ENCODE peak calls at places on chromosome 21, in seven cellular contexts. O is left ventricle myocardium inferior; Y is HFFc6; T is CD4-positive, alpha-beta T cell; A is neural crest cell; R is GM13976; E is fibroblast of lung. M is an unnamed sample.

GRCh38 chr21:46096596-46096981 is 1.3 kb upstream of the COL6A2 start:
- DNase-seq in A (no peak), R (peak), Y (no peak), T (no peak), E (no peak), O (no peak), M (no peak)

GRCh38 chr21:41564871-41565281 is 56.9 kb upstream of the TMPRSS2 start:
- DNase-seq in E (no peak), Y (peak), T (no peak), O (no peak), R (no peak), A (no peak), M (no peak)

GRCh38 chr21:35738342-35738961 is 321.9 kb downstream of the SETD4 start:
- DNase-seq in T (no peak), Y (peak), A (no peak), E (no peak), R (no peak), O (no peak), M (no peak)

GRCh38 chr21:31500071-31500470 is 156.0 kb upstream of the TIAM1 start:
- DNase-seq in Y (no peak), R (no peak), E (no peak), T (no peak), A (no peak), O (peak), M (no peak)

GRCh38 chr21:36087362-36088138 is 17.7 kb downstream of the CBR1 start:
- DNase-seq in T (no peak), E (no peak), O (no peak), R (no peak), A (no peak), Y (peak), M (no peak)

GRCh38 chr21:45998276-45998701 is 16.7 kb downstream of the COL6A1 start:
- DNase-seq in Y (no peak), A (no peak), R (no peak), O (peak), T (no peak), E (no peak), M (no peak)

GRCh38 chr21:15063081-15063820 is 1.5 kb downstream of the NRIP1 start:
- DNase-seq in A (no peak), O (no peak), T (no peak), Y (no peak), E (no peak), R (no peak), M (no peak)

GRCh38 chr21:25639167-25639921 is at the start of gene JAM2:
- DNase-seq in Y (no peak), A (peak), T (peak), E (peak), O (peak), R (peak), M (peak)

GRCh38 chr21:41703857-41704501 is 62.9 kb downstream of the RIPK4 start:
- DNase-seq in A (no peak), T (no peak), R (no peak), O (no peak), Y (no peak), E (no peak), M (no peak)

GRCh38 chr21:38669186-38669585 is 136.5 kb upstream of the ETS2 start:
- DNase-seq in E (peak), Y (peak), A (no peak), O (no peak), R (no peak), T (no peak), M (no peak)
- TF ChIP-seq CTCF in E (peak), Y (peak), A (peak), O (peak), R (no peak), T (peak), M (peak)

GRCh38 chr21:18265955-18266354 is 21.3 kb downstream of the CHODL start:
- DNase-seq in E (no peak), A (no peak), T (no peak), O (no peak), R (no peak), Y (no peak), M (no peak)
- TF ChIP-seq CTCF in E (no peak), A (no peak), T (no peak), O (no peak), R (no peak), Y (no peak), M (no peak)

DNA sequence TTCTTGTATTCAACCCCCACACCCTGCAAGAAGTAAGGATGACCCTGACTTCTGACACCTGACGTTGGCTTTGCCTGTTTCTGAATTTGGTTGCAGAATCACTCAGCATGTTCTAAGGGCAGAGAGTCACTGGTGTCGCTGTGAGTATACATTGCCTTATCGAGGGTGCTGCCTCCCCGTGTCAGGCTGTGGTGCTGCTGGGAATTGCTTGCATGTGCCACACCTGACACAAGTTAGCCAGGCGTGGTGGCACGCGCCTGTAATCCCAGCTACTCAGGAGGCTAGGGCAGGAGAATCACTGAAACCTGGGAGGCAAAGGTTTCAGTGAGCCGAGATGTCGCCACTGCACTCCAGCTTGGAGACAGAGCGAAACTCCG is 45.9 kb downstream of the WDR4 start:
- DNase-seq in A (no peak), T (peak), R (peak), Y (no peak), O (no peak), E (peak), M (no peak)
- TF ChIP-seq CTCF in A (peak), T (peak), R (peak), Y (no peak), O (peak), E (no peak), M (peak)

GRCh38 chr21:26840912-26841311 is 4.3 kb downstream of the ADAMTS1 start:
- DNase-seq in Y (peak), A (no peak), R (no peak), O (peak), E (peak), T (no peak), M (no peak)
- TF ChIP-seq CTCF in Y (peak), A (no peak), R (no peak), O (no peak), E (no peak), T (no peak), M (no peak)

DNA sequence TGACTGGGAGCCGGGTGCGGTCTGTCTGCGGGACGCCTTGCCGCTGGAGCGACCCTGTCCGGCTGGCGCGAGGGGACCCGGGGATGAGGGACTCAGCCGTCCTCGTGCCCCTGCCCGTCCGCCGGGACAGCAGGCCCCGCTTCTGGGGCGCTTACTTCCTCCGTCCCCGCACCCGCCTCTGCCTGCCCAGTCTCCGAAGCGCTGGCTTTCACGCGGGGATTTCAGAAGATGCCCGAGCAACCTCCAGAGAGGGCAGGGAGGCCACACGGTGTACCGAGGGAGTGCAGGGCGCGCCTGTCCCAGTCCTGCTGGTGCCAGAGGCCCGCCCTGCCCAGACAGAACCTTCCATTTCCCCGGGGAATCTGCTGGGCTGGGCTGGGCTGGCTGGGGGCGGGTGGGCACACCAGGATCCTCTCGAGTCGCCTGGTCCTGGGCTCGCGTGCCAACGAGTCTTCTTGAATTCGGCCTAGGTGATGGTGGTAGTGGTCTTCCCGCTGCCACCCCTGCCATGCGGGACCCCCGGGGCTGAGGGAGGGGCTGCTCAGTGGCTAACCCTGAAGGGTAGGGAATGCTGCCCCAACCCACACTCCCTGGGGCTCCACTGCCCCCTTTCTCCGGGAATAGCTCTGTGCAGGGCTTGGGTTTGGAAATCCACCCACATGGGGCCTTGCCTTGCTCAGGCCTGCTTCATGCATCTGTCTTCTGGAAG is 2.5 kb upstream of the TRPM2 start:
- DNase-seq in O (no peak), E (no peak), Y (no peak), R (no peak), A (no peak), T (no peak), M (peak)
- TF ChIP-seq CTCF in O (no peak), E (no peak), Y (no peak), R (no peak), A (no peak), T (no peak), M (no peak)

DNA sequence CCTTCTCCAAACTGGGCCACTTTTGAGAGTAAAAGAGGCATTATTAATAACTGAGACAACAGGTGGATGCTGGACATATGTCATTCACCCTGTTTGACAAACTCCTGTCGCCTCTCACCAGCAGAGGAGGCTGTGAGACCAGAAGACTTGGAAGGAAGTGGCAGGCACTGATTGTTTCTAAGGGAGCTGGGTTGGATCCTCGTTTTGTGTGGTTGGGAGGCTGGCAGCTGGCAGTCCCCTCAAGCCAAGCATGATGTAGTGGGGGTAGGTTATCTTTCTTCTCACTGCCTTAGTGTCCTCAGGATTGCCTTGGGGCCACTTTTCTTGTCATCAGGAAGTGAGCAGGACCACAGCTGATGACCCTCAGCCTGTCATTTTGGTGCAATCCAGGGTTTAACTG is 86.5 kb upstream of the KCNJ15 start:
- DNase-seq in O (no peak), T (no peak), Y (peak), R (no peak), A (no peak), E (peak), M (no peak)
- TF ChIP-seq CTCF in O (peak), T (no peak), Y (peak), R (peak), A (peak), E (peak), M (no peak)

GRCh38 chr21:28742527-28742926 is 250.2 kb downstream of the LTN1 start:
- DNase-seq in E (peak), A (no peak), R (no peak), T (no peak), Y (peak), O (no peak), M (no peak)
- TF ChIP-seq CTCF in E (peak), A (peak), R (no peak), T (no peak), Y (peak), O (peak), M (peak)

GRCh38 chr21:39037807-39038405 is 145.3 kb downstream of the PSMG1 start:
- DNase-seq in Y (peak), A (no peak), E (no peak), O (no peak), T (no peak), R (no peak), M (no peak)
- TF ChIP-seq CTCF in Y (peak), A (no peak), E (peak), O (no peak), T (no peak), R (no peak), M (peak)

GRCh38 chr21:28734522-28735175 is 258.0 kb downstream of the LTN1 start:
- DNase-seq in A (no peak), R (no peak), O (no peak), T (no peak), Y (no peak), E (no peak), M (no peak)
- TF ChIP-seq CTCF in A (no peak), R (no peak), O (no peak), T (no peak), Y (no peak), E (no peak), M (no peak)

M was measured in type B pancreatic cell.